ENCODE peak calls at places on chromosomes 6 and 20, in six cellular contexts. H, C, Z, R, Q and A are unnamed samples.

GRCh38 chr6:115896538-115897129 is 164.1 kb downstream of the FRK start:
- DNase-seq in H (no peak), C (no peak), Z (no peak), R (no peak), Q (no peak), A (no peak)

GRCh38 chr6:692858-693736 is at the start of gene EXOC2:
- DNase-seq in H (peak; percentile 77), C (peak; percentile 90), Z (peak; percentile 69), R (peak; percentile 89), Q (peak; percentile 87), A (peak; percentile 82)

GRCh38 chr20:63642518-63643247 is 10.5 kb downstream of the STMN3 start:
- DNase-seq in H (no peak), C (peak; percentile 39), Z (no peak), R (no peak), Q (peak; percentile 73), A (no peak)

GRCh38 chr20:24756292-24757025 is 192.6 kb upstream of the CST7 start:
- DNase-seq in H (peak; percentile 32), C (no peak), Z (no peak), R (peak; percentile 23), Q (no peak), A (no peak)

GRCh38 chr20:38195521-38195920 is 30.5 kb upstream of the TGM2 start:
- DNase-seq in H (no peak), C (no peak), Z (no peak), R (no peak), Q (no peak), A (no peak)

GRCh38 chr20:32585519-32586127 is 490 bp upstream of the NOL4L start:
- DNase-seq in H (no peak), C (no peak), Z (no peak), R (no peak), Q (no peak), A (no peak)

GRCh38 chr6:46014511-46015118 is 1.0 kb downstream of the CLIC5 start:
- DNase-seq in H (no peak), C (peak; percentile 63), Z (no peak), R (no peak), Q (no peak), A (no peak)

GRCh38 chr20:51022803-51023616 is at the start of gene KCNG1:
- DNase-seq in H (no peak), C (peak; percentile 78), Z (no peak), R (peak; percentile 82), Q (peak; percentile 58), A (peak; percentile 79)

GRCh38 chr6:166258854-166259276 is 49.3 kb downstream of the PRR18 start:
- DNase-seq in H (no peak), C (no peak), Z (peak; percentile 51), R (peak; percentile 86), Q (no peak), A (peak; percentile 45)

GRCh38 chr6:77292564-77293546 is 170.4 kb downstream of the HTR1B start:
- DNase-seq in H (no peak), C (no peak), Z (no peak), R (peak; percentile 49), Q (no peak), A (no peak)

GRCh38 chr6:90434096-90434495 is 137.5 kb upstream of the BACH2 start:
- DNase-seq in H (no peak), C (no peak), Z (no peak), R (no peak), Q (no peak), A (no peak)

GRCh38 chr6:68122032-68122431 is 513.0 kb upstream of the ADGRB3 start:
- DNase-seq in H (no peak), C (no peak), Z (no peak), R (no peak), Q (no peak), A (no peak)

GRCh38 chr20:60999256-60999655 is 252.8 kb upstream of the CDH4 start:
- DNase-seq in H (no peak), C (no peak), Z (no peak), R (no peak), Q (no peak), A (no peak)

GRCh38 chr6:118382126-118382525 is 166.0 kb upstream of the PLN start:
- DNase-seq in H (no peak), C (no peak), Z (no peak), R (no peak), Q (no peak), A (no peak)

GRCh38 chr20:49567421-49568256 is at the start of gene PTGIS:
- DNase-seq in H (no peak), C (no peak), Z (no peak), R (no peak), Q (peak; percentile 80), A (no peak)
- H3K4me3 ChIP-seq in H (peak within 1 kb of the TSS; percentile 54), C (peak within 1 kb of the TSS; percentile 22), Z (no peak within 1 kb of the TSS), R (no peak within 1 kb of the TSS), Q (peak within 1 kb of the TSS; percentile 53), A (peak within 1 kb of the TSS; percentile 21)

DNA sequence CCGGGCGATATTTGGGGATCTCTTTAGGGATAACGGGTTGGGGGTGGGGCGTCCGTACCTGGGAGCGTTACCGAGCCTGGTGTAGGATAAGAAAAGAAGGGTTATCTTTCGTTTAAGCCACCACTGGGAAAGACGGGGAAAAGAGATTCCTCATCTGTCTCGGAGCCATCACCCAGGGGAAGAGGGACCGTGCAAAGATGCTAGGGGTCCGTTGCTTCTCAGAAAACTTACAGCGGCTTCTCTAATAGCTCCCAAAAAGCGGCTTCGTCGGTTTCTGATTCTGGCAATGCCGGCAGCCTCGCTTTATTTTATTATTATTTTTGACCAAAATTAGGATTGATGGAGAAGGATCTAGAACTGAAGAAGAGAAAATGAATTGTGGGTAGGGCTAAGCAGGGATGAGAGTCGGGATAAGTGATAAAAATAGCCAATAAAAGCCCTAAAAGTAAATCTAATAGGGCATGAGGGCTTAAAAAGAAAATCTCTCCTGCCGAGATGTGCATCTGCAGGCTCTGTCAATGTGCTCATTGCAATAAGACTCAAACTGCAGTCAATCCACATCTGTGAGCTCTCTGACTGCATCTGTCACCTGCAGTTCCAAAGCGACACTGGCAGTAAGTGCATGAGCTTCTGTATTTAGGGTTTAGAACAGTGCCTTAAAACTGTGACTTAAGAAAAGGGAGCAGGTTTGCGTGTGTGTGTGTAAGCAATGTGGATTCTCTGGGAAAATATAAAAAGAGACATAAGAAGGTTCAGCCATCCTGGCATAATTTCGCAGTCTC is 801 bp downstream of the TBPL1 start:
- DNase-seq in H (no peak), C (peak; percentile 38), Z (no peak), R (no peak), Q (no peak), A (no peak)
- H3K27ac ChIP-seq in H (peak overlapping the region; percentile 97), C (peak overlapping the region; percentile 85), Z (peak overlapping the region; percentile 73), R (peak overlapping the region; percentile 31), Q (no peak overlapping the region), A (peak overlapping the region; percentile 94)

GRCh38 chr20:58224097-58224496 is 4.4 kb downstream of the ANKRD60 start:
- DNase-seq in H (no peak), C (no peak), Z (no peak), R (no peak), Q (no peak), A (no peak)
- H3K27me3 ChIP-seq in H (peaks cover 18% of the 10 kb centered on the region), C (peaks cover 23% of the 10 kb centered on the region), Z (peaks cover 33% of the 10 kb centered on the region), R (peaks cover 49% of the 10 kb centered on the region), Q (peaks cover 3% of the 10 kb centered on the region), A (no peaks in the 10 kb centered on the region)

GRCh38 chr6:142918339-142919042 is 26.5 kb downstream of the HIVEP2 start:
- DNase-seq in H (no peak), C (no peak), Z (no peak), R (no peak), Q (no peak), A (no peak)
- H3K4me3 ChIP-seq in H (no peak overlapping the region), C (no peak overlapping the region), Z (no peak overlapping the region), R (no peak overlapping the region), Q (no peak overlapping the region), A (no peak overlapping the region)

GRCh38 chr6:42292002-42292735 is 74.5 kb upstream of the MRPS10 start:
- DNase-seq in H (no peak), C (no peak), Z (no peak), R (peak; percentile 78), Q (no peak), A (no peak)
- H3K27ac ChIP-seq in H (no peak overlapping the region), C (peak overlapping the region; percentile 28), Z (no peak overlapping the region), R (peak overlapping the region; percentile 82), Q (no peak overlapping the region), A (no peak overlapping the region)

DNA sequence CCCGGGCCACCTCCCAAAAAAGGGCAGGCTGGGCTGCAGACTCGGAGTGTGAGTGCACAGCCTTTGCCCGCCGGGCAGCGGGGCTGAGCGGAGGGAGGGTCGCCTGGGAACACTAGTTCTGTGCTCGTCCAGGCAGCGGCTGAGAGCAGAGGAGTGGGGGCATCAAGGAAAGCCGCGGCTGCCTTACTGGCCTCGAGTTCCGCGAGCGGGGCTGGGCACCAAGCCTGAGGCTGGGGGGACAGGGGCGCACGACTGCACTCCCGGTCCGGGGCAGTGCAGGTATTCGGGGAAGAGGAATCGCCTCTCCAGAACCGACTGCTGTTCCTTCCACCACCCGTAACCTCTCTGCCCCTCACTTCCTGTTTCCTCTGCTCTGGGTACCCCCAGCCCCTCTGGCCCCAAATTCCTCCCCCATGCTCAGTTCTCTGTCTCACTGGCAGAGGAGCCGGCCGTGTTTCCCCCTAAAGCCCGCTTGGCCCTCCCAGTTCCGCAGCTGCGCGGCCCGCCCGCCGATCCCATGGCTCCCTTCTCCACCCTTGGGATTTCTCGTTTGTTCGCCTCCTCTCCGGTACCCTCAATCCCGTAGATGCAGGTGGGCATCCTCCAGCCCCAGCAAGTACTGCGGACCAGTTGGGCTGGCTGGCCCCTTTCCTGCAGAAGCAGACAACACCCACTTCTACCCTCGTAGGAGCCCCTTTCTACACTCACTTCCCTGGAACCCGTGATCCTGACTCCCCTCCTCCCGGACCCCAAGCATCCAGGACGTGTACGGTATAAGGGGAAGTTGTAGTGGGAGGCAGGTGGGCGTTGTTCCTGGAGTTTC is 5.1 kb downstream of the RING1 start:
- DNase-seq in H (no peak), C (no peak), Z (no peak), R (no peak), Q (peak; percentile 73), A (peak; percentile 29)
- H3K27me3 ChIP-seq in H (no peaks in the 10 kb centered on the region), C (no peaks in the 10 kb centered on the region), Z (peaks cover 14% of the 10 kb centered on the region), R (peaks cover 23% of the 10 kb centered on the region), Q (no peaks in the 10 kb centered on the region), A (no peaks in the 10 kb centered on the region)